ENCODE peak calls at places on chromosomes 7 and 10, in ten cellular contexts. One of them, this sample, is unnamed.

GRCh38 chr10:49417311-49418052 is 21.6 kb upstream of the DRGX start:
- DNase-seq in mesenchymal stem cell: no peak
- DNase-seq in A172: no peak
- DNase-seq in body of pancreas: no peak
- DNase-seq in HTR-8/SVneo: no peak
- DNase-seq in NCI-H146: no peak
- DNase-seq in stimulated activated naive CD8-positive, alpha-beta T cell treated with anti-CD3 and anti-CD28 coated beads, Interleukin-15, amount 100 ng/mL, for 72 hours: no peak
- DNase-seq in kidney tubule cell: no peak
- DNase-seq in kidney: no peak
- DNase-seq in ecto neural progenitor cell: no peak
- DNase-seq in this sample: no peak

GRCh38 chr10:71349401-71349800 is 30.3 kb downstream of the SLC29A3 start:
- DNase-seq in mesenchymal stem cell: no peak
- DNase-seq in A172: peak
- DNase-seq in body of pancreas: no peak
- DNase-seq in HTR-8/SVneo: no peak
- DNase-seq in NCI-H146: no peak
- DNase-seq in stimulated activated naive CD8-positive, alpha-beta T cell treated with anti-CD3 and anti-CD28 coated beads, Interleukin-15, amount 100 ng/mL, for 72 hours: no peak
- DNase-seq in kidney tubule cell: peak
- DNase-seq in kidney: no peak
- DNase-seq in ecto neural progenitor cell: no peak
- DNase-seq in this sample: no peak

GRCh38 chr10:126384269-126384873 is 3.9 kb downstream of the ADAM12 start:
- DNase-seq in mesenchymal stem cell: peak
- DNase-seq in A172: peak
- DNase-seq in body of pancreas: no peak
- DNase-seq in HTR-8/SVneo: no peak
- DNase-seq in NCI-H146: no peak
- DNase-seq in stimulated activated naive CD8-positive, alpha-beta T cell treated with anti-CD3 and anti-CD28 coated beads, Interleukin-15, amount 100 ng/mL, for 72 hours: no peak
- DNase-seq in kidney tubule cell: peak
- DNase-seq in kidney: no peak
- DNase-seq in ecto neural progenitor cell: no peak
- DNase-seq in this sample: no peak

GRCh38 chr7:147756290-147756689 is 834.3 kb upstream of the C7orf33 start:
- DNase-seq in mesenchymal stem cell: no peak
- DNase-seq in A172: no peak
- DNase-seq in body of pancreas: no peak
- DNase-seq in HTR-8/SVneo: no peak
- DNase-seq in NCI-H146: peak
- DNase-seq in stimulated activated naive CD8-positive, alpha-beta T cell treated with anti-CD3 and anti-CD28 coated beads, Interleukin-15, amount 100 ng/mL, for 72 hours: no peak
- DNase-seq in kidney tubule cell: no peak
- DNase-seq in kidney: no peak
- DNase-seq in ecto neural progenitor cell: no peak
- DNase-seq in this sample: no peak

GRCh38 chr10:49010295-49010694 is 70.7 kb upstream of the LRRC18 start:
- DNase-seq in mesenchymal stem cell: no peak
- DNase-seq in A172: no peak
- DNase-seq in body of pancreas: no peak
- DNase-seq in HTR-8/SVneo: no peak
- DNase-seq in NCI-H146: no peak
- DNase-seq in stimulated activated naive CD8-positive, alpha-beta T cell treated with anti-CD3 and anti-CD28 coated beads, Interleukin-15, amount 100 ng/mL, for 72 hours: no peak
- DNase-seq in kidney tubule cell: no peak
- DNase-seq in kidney: no peak
- DNase-seq in ecto neural progenitor cell: peak
- DNase-seq in this sample: no peak

GRCh38 chr10:86195521-86195920 is 171.1 kb downstream of the GRID1 start:
- DNase-seq in mesenchymal stem cell: no peak
- DNase-seq in A172: no peak
- DNase-seq in body of pancreas: no peak
- DNase-seq in HTR-8/SVneo: no peak
- DNase-seq in NCI-H146: no peak
- DNase-seq in stimulated activated naive CD8-positive, alpha-beta T cell treated with anti-CD3 and anti-CD28 coated beads, Interleukin-15, amount 100 ng/mL, for 72 hours: no peak
- DNase-seq in kidney tubule cell: no peak
- DNase-seq in kidney: no peak
- DNase-seq in ecto neural progenitor cell: no peak
- DNase-seq in this sample: peak

GRCh38 chr10:102919237-102919959 is 1.3 kb downstream of the CNNM2 start:
- DNase-seq in mesenchymal stem cell: peak
- DNase-seq in A172: no peak
- DNase-seq in body of pancreas: peak
- DNase-seq in HTR-8/SVneo: no peak
- DNase-seq in NCI-H146: peak
- DNase-seq in stimulated activated naive CD8-positive, alpha-beta T cell treated with anti-CD3 and anti-CD28 coated beads, Interleukin-15, amount 100 ng/mL, for 72 hours: no peak
- DNase-seq in kidney tubule cell: peak
- DNase-seq in kidney: peak
- DNase-seq in ecto neural progenitor cell: peak
- DNase-seq in this sample: no peak

GRCh38 chr7:98423043-98423442 is 22.2 kb upstream of the BAIAP2L1 start:
- DNase-seq in mesenchymal stem cell: peak
- DNase-seq in A172: peak
- DNase-seq in body of pancreas: no peak
- DNase-seq in HTR-8/SVneo: no peak
- DNase-seq in NCI-H146: peak
- DNase-seq in stimulated activated naive CD8-positive, alpha-beta T cell treated with anti-CD3 and anti-CD28 coated beads, Interleukin-15, amount 100 ng/mL, for 72 hours: no peak
- DNase-seq in kidney tubule cell: peak
- DNase-seq in kidney: no peak
- DNase-seq in ecto neural progenitor cell: no peak
- DNase-seq in this sample: no peak

GRCh38 chr7:73351447-73352167 is 23.6 kb downstream of the FKBP6 start:
- DNase-seq in mesenchymal stem cell: no peak
- DNase-seq in A172: peak
- DNase-seq in body of pancreas: no peak
- DNase-seq in HTR-8/SVneo: no peak
- DNase-seq in NCI-H146: no peak
- DNase-seq in stimulated activated naive CD8-positive, alpha-beta T cell treated with anti-CD3 and anti-CD28 coated beads, Interleukin-15, amount 100 ng/mL, for 72 hours: no peak
- DNase-seq in kidney tubule cell: no peak
- DNase-seq in kidney: peak
- DNase-seq in ecto neural progenitor cell: no peak
- DNase-seq in this sample: no peak

GRCh38 chr7:113945018-113945938 is 26.5 kb upstream of the PPP1R3A start:
- DNase-seq in mesenchymal stem cell: no peak
- DNase-seq in A172: no peak
- DNase-seq in body of pancreas: no peak
- DNase-seq in HTR-8/SVneo: no peak
- DNase-seq in NCI-H146: no peak
- DNase-seq in stimulated activated naive CD8-positive, alpha-beta T cell treated with anti-CD3 and anti-CD28 coated beads, Interleukin-15, amount 100 ng/mL, for 72 hours: no peak
- DNase-seq in kidney tubule cell: no peak
- DNase-seq in kidney: no peak
- DNase-seq in ecto neural progenitor cell: no peak
- DNase-seq in this sample: no peak

GRCh38 chr10:93496322-93497041 is at the start of gene CEP55:
- DNase-seq in mesenchymal stem cell: peak
- DNase-seq in A172: peak
- DNase-seq in body of pancreas: peak
- DNase-seq in HTR-8/SVneo: peak
- DNase-seq in NCI-H146: peak
- DNase-seq in stimulated activated naive CD8-positive, alpha-beta T cell treated with anti-CD3 and anti-CD28 coated beads, Interleukin-15, amount 100 ng/mL, for 72 hours: peak
- DNase-seq in kidney tubule cell: peak
- DNase-seq in kidney: peak
- DNase-seq in ecto neural progenitor cell: peak
- DNase-seq in this sample: peak

GRCh38 chr7:39946693-39947092 is 3.4 kb upstream of the CDK13 start:
- DNase-seq in mesenchymal stem cell: no peak
- DNase-seq in A172: no peak
- DNase-seq in body of pancreas: no peak
- DNase-seq in HTR-8/SVneo: no peak
- DNase-seq in NCI-H146: no peak
- DNase-seq in stimulated activated naive CD8-positive, alpha-beta T cell treated with anti-CD3 and anti-CD28 coated beads, Interleukin-15, amount 100 ng/mL, for 72 hours: no peak
- DNase-seq in kidney tubule cell: no peak
- DNase-seq in kidney: no peak
- DNase-seq in ecto neural progenitor cell: no peak
- DNase-seq in this sample: no peak

GRCh38 chr7:16431646-16432424 is 10.5 kb upstream of the CRPPA start:
- DNase-seq in mesenchymal stem cell: peak
- DNase-seq in A172: peak
- DNase-seq in body of pancreas: peak
- DNase-seq in HTR-8/SVneo: peak
- DNase-seq in NCI-H146: peak
- DNase-seq in stimulated activated naive CD8-positive, alpha-beta T cell treated with anti-CD3 and anti-CD28 coated beads, Interleukin-15, amount 100 ng/mL, for 72 hours: no peak
- DNase-seq in kidney tubule cell: peak
- DNase-seq in kidney: no peak
- DNase-seq in ecto neural progenitor cell: no peak
- DNase-seq in this sample: no peak

GRCh38 chr7:112721395-112721794 is 68.8 kb downstream of the TMEM168 start:
- DNase-seq in mesenchymal stem cell: no peak
- DNase-seq in A172: no peak
- DNase-seq in body of pancreas: no peak
- DNase-seq in HTR-8/SVneo: no peak
- DNase-seq in NCI-H146: no peak
- DNase-seq in stimulated activated naive CD8-positive, alpha-beta T cell treated with anti-CD3 and anti-CD28 coated beads, Interleukin-15, amount 100 ng/mL, for 72 hours: no peak
- DNase-seq in kidney tubule cell: no peak
- DNase-seq in kidney: no peak
- DNase-seq in ecto neural progenitor cell: no peak
- DNase-seq in this sample: no peak

GRCh38 chr7:109020251-109020650 is 450.6 kb downstream of the DNAJB9 start:
- DNase-seq in mesenchymal stem cell: no peak
- DNase-seq in A172: no peak
- DNase-seq in body of pancreas: no peak
- DNase-seq in HTR-8/SVneo: no peak
- DNase-seq in NCI-H146: no peak
- DNase-seq in stimulated activated naive CD8-positive, alpha-beta T cell treated with anti-CD3 and anti-CD28 coated beads, Interleukin-15, amount 100 ng/mL, for 72 hours: no peak
- DNase-seq in kidney tubule cell: no peak
- DNase-seq in kidney: no peak
- DNase-seq in ecto neural progenitor cell: no peak
- DNase-seq in this sample: no peak

GRCh38 chr7:74277636-74278035 is 11.6 kb upstream of the CLIP2 start:
- DNase-seq in mesenchymal stem cell: no peak
- DNase-seq in A172: no peak
- DNase-seq in body of pancreas: no peak
- DNase-seq in HTR-8/SVneo: no peak
- DNase-seq in NCI-H146: no peak
- DNase-seq in stimulated activated naive CD8-positive, alpha-beta T cell treated with anti-CD3 and anti-CD28 coated beads, Interleukin-15, amount 100 ng/mL, for 72 hours: no peak
- DNase-seq in kidney tubule cell: no peak
- DNase-seq in kidney: no peak
- DNase-seq in ecto neural progenitor cell: no peak
- DNase-seq in this sample: no peak

GRCh38 chr10:87642988-87643387 is 16.7 kb upstream of the PAPSS2 start:
- DNase-seq in mesenchymal stem cell: peak
- DNase-seq in A172: no peak
- DNase-seq in body of pancreas: no peak
- DNase-seq in HTR-8/SVneo: no peak
- DNase-seq in NCI-H146: no peak
- DNase-seq in stimulated activated naive CD8-positive, alpha-beta T cell treated with anti-CD3 and anti-CD28 coated beads, Interleukin-15, amount 100 ng/mL, for 72 hours: no peak
- DNase-seq in kidney tubule cell: no peak
- DNase-seq in kidney: no peak
- DNase-seq in ecto neural progenitor cell: no peak
- DNase-seq in this sample: no peak

GRCh38 chr10:819326-819725 is 112.2 kb downstream of the LARP4B start:
- DNase-seq in mesenchymal stem cell: peak
- DNase-seq in A172: peak
- DNase-seq in body of pancreas: no peak
- DNase-seq in HTR-8/SVneo: no peak
- DNase-seq in NCI-H146: no peak
- DNase-seq in stimulated activated naive CD8-positive, alpha-beta T cell treated with anti-CD3 and anti-CD28 coated beads, Interleukin-15, amount 100 ng/mL, for 72 hours: no peak
- DNase-seq in kidney tubule cell: peak
- DNase-seq in kidney: no peak
- DNase-seq in ecto neural progenitor cell: no peak
- DNase-seq in this sample: no peak

GRCh38 chr10:4939224-4940072 is 23.8 kb upstream of the AKR1C1 start:
- DNase-seq in mesenchymal stem cell: no peak
- DNase-seq in A172: peak
- DNase-seq in body of pancreas: no peak
- DNase-seq in HTR-8/SVneo: no peak
- DNase-seq in NCI-H146: no peak
- DNase-seq in stimulated activated naive CD8-positive, alpha-beta T cell treated with anti-CD3 and anti-CD28 coated beads, Interleukin-15, amount 100 ng/mL, for 72 hours: no peak
- DNase-seq in kidney tubule cell: no peak
- DNase-seq in kidney: no peak
- DNase-seq in ecto neural progenitor cell: no peak
- DNase-seq in this sample: no peak

GRCh38 chr7:94431203-94431602 is 36.5 kb downstream of the COL1A2 start:
- DNase-seq in mesenchymal stem cell: no peak
- DNase-seq in A172: no peak
- DNase-seq in body of pancreas: no peak
- DNase-seq in HTR-8/SVneo: no peak
- DNase-seq in NCI-H146: no peak
- DNase-seq in stimulated activated naive CD8-positive, alpha-beta T cell treated with anti-CD3 and anti-CD28 coated beads, Interleukin-15, amount 100 ng/mL, for 72 hours: no peak
- DNase-seq in kidney tubule cell: no peak
- DNase-seq in kidney: no peak
- DNase-seq in ecto neural progenitor cell: no peak
- DNase-seq in this sample: no peak

GRCh38 chr7:47782792-47783191 is 165.5 kb downstream of the PKD1L1 start:
- DNase-seq in mesenchymal stem cell: no peak
- DNase-seq in A172: no peak
- DNase-seq in body of pancreas: no peak
- DNase-seq in HTR-8/SVneo: no peak
- DNase-seq in NCI-H146: no peak
- DNase-seq in stimulated activated naive CD8-positive, alpha-beta T cell treated with anti-CD3 and anti-CD28 coated beads, Interleukin-15, amount 100 ng/mL, for 72 hours: no peak
- DNase-seq in kidney tubule cell: peak
- DNase-seq in kidney: no peak
- DNase-seq in ecto neural progenitor cell: no peak
- DNase-seq in this sample: no peak

GRCh38 chr7:30906520-30907240 is 5.0 kb upstream of the AQP1 start:
- DNase-seq in mesenchymal stem cell: no peak
- DNase-seq in A172: peak
- DNase-seq in body of pancreas: no peak
- DNase-seq in HTR-8/SVneo: no peak
- DNase-seq in NCI-H146: no peak
- DNase-seq in stimulated activated naive CD8-positive, alpha-beta T cell treated with anti-CD3 and anti-CD28 coated beads, Interleukin-15, amount 100 ng/mL, for 72 hours: no peak
- DNase-seq in kidney tubule cell: peak
- DNase-seq in kidney: no peak
- DNase-seq in ecto neural progenitor cell: no peak
- DNase-seq in this sample: no peak

GRCh38 chr10:33306756-33307519 is 27.5 kb downstream of the NRP1 start:
- DNase-seq in mesenchymal stem cell: peak
- DNase-seq in A172: no peak
- DNase-seq in body of pancreas: no peak
- DNase-seq in HTR-8/SVneo: no peak
- DNase-seq in NCI-H146: no peak
- DNase-seq in stimulated activated naive CD8-positive, alpha-beta T cell treated with anti-CD3 and anti-CD28 coated beads, Interleukin-15, amount 100 ng/mL, for 72 hours: no peak
- DNase-seq in kidney tubule cell: no peak
- DNase-seq in kidney: no peak
- DNase-seq in ecto neural progenitor cell: no peak
- DNase-seq in this sample: no peak

GRCh38 chr7:85474234-85474633 is 287.4 kb upstream of the SEMA3D start:
- DNase-seq in mesenchymal stem cell: no peak
- DNase-seq in A172: no peak
- DNase-seq in body of pancreas: no peak
- DNase-seq in HTR-8/SVneo: no peak
- DNase-seq in NCI-H146: no peak
- DNase-seq in stimulated activated naive CD8-positive, alpha-beta T cell treated with anti-CD3 and anti-CD28 coated beads, Interleukin-15, amount 100 ng/mL, for 72 hours: no peak
- DNase-seq in kidney tubule cell: no peak
- DNase-seq in kidney: no peak
- DNase-seq in ecto neural progenitor cell: no peak
- DNase-seq in this sample: no peak

GRCh38 chr10:21675157-21675796 is 141.2 kb downstream of the MLLT10 start:
- DNase-seq in mesenchymal stem cell: peak
- DNase-seq in A172: peak
- DNase-seq in body of pancreas: peak
- DNase-seq in HTR-8/SVneo: peak
- DNase-seq in NCI-H146: peak
- DNase-seq in stimulated activated naive CD8-positive, alpha-beta T cell treated with anti-CD3 and anti-CD28 coated beads, Interleukin-15, amount 100 ng/mL, for 72 hours: peak
- DNase-seq in kidney tubule cell: peak
- DNase-seq in kidney: no peak
- DNase-seq in ecto neural progenitor cell: no peak
- DNase-seq in this sample: no peak

GRCh38 chr10:61779276-61779675 is 116.5 kb downstream of the CABCOCO1 start:
- DNase-seq in mesenchymal stem cell: no peak
- DNase-seq in A172: no peak
- DNase-seq in body of pancreas: no peak
- DNase-seq in HTR-8/SVneo: no peak
- DNase-seq in NCI-H146: no peak
- DNase-seq in stimulated activated naive CD8-positive, alpha-beta T cell treated with anti-CD3 and anti-CD28 coated beads, Interleukin-15, amount 100 ng/mL, for 72 hours: no peak
- DNase-seq in kidney tubule cell: no peak
- DNase-seq in kidney: no peak
- DNase-seq in ecto neural progenitor cell: no peak
- DNase-seq in this sample: no peak

GRCh38 chr7:122303971-122304603 is 463 bp downstream of the FEZF1 start:
- DNase-seq in mesenchymal stem cell: no peak
- DNase-seq in A172: no peak
- DNase-seq in body of pancreas: no peak
- DNase-seq in HTR-8/SVneo: no peak
- DNase-seq in NCI-H146: peak
- DNase-seq in stimulated activated naive CD8-positive, alpha-beta T cell treated with anti-CD3 and anti-CD28 coated beads, Interleukin-15, amount 100 ng/mL, for 72 hours: no peak
- DNase-seq in kidney tubule cell: no peak
- DNase-seq in kidney: peak
- DNase-seq in ecto neural progenitor cell: peak
- DNase-seq in this sample: no peak